ENCODE peak calls at places on chromosomes 11 and 22, in nine cellular contexts. C is NCI-H460, V is MV-4-11, B is T-helper 1 cell, L is D721Med, G is kidney tubule cell, N is NCI-H1436 treated with DMSO at 0.1 percent for 48 hours, M is psoas muscle, P is HS-27A. K is an unnamed sample.

GRCh38 chr11:46718155-46719019 is 626 bp upstream of the F2 start:
- DNase-seq in C (no peak), V (no peak), B (no peak), L (no peak), G (no peak), N (no peak), M (no peak), P (no peak), K (peak; percentile 38)

GRCh38 chr22:39622881-39623367 is 52.4 kb downstream of the CACNA1I start:
- DNase-seq in C (peak; percentile 24), V (no peak), B (peak; percentile 57), L (no peak), G (peak; percentile 27), N (no peak), M (peak; percentile 65), P (no peak), K (no peak)

GRCh38 chr11:32829680-32830412 is at the start of gene PRRG4:
- DNase-seq in C (no peak), V (peak; percentile 73), B (no peak), L (no peak), G (peak; percentile 83), N (no peak), M (peak; percentile 44), P (no peak), K (peak; percentile 59)

GRCh38 chr22:38114484-38115398 is 4.3 kb upstream of the BAIAP2L2 start:
- DNase-seq in C (peak; percentile 23), V (peak; percentile 62), B (peak; percentile 55), L (peak; percentile 73), G (peak; percentile 78), N (no peak), M (peak; percentile 86), P (no peak), K (peak; percentile 26)

GRCh38 chr11:96293583-96293982 is 49.4 kb downstream of the MAML2 start:
- DNase-seq in C (no peak), V (peak; percentile 75), B (no peak), L (no peak), G (no peak), N (no peak), M (no peak), P (no peak), K (no peak)

GRCh38 chr11:57318178-57318577 is 6.6 kb downstream of the TNKS1BP1 start:
- DNase-seq in C (no peak), V (no peak), B (no peak), L (no peak), G (no peak), N (no peak), M (no peak), P (no peak), K (no peak)

GRCh38 chr11:82718307-82718706 is 15.4 kb downstream of the FAM181B start:
- DNase-seq in C (peak; percentile 23), V (peak; percentile 14), B (no peak), L (no peak), G (peak; percentile 53), N (no peak), M (no peak), P (no peak), K (no peak)

GRCh38 chr11:69350596-69350995 is 56.6 kb downstream of the MYEOV start:
- DNase-seq in C (no peak), V (no peak), B (no peak), L (no peak), G (no peak), N (no peak), M (no peak), P (no peak), K (no peak)

GRCh38 chr22:30763815-30764686 is 69.4 kb downstream of the OSBP2 start:
- DNase-seq in C (peak; percentile 63), V (peak; percentile 53), B (peak; percentile 35), L (peak; percentile 29), G (peak; percentile 91), N (peak; percentile 9), M (peak; percentile 21), P (peak; percentile 30), K (peak; percentile 34)

GRCh38 chr11:71245601-71246391 is 6.6 kb downstream of the SHANK2 start:
- DNase-seq in C (no peak), V (no peak), B (no peak), L (no peak), G (no peak), N (no peak), M (no peak), P (no peak), K (no peak)

GRCh38 chr11:41286751-41287150 is 172.7 kb downstream of the LRRC4C start:
- DNase-seq in C (no peak), V (no peak), B (no peak), L (no peak), G (peak; percentile 70), N (no peak), M (no peak), P (no peak), K (no peak)

GRCh38 chr11:113176561-113176960 is 137.8 kb upstream of the TTC12 start:
- DNase-seq in C (no peak), V (no peak), B (no peak), L (no peak), G (no peak), N (no peak), M (no peak), P (no peak), K (no peak)

GRCh38 chr22:45329536-45329936 is 19.8 kb downstream of the FAM118A start:
- DNase-seq in C (no peak), V (no peak), B (no peak), L (no peak), G (no peak), N (no peak), M (peak; percentile 80), P (no peak), K (peak; percentile 47)

GRCh38 chr22:36425977-36426523 is 38.3 kb upstream of the MYH9 start:
- DNase-seq in C (no peak), V (peak; percentile 40), B (no peak), L (no peak), G (no peak), N (no peak), M (peak; percentile 43), P (no peak), K (no peak)

GRCh38 chr11:102026975-102027374 is 20.3 kb upstream of the CFAP300 start:
- DNase-seq in C (no peak), V (no peak), B (no peak), L (no peak), G (no peak), N (no peak), M (no peak), P (no peak), K (no peak)

GRCh38 chr11:61901353-61901858 is 10.1 kb upstream of the FADS3 start:
- DNase-seq in C (no peak), V (no peak), B (no peak), L (no peak), G (no peak), N (no peak), M (no peak), P (no peak), K (no peak)

GRCh38 chr22:24807284-24807950 is 1.4 kb downstream of the SGSM1 start:
- DNase-seq in C (no peak), V (no peak), B (no peak), L (no peak), G (no peak), N (no peak), M (peak; percentile 36), P (no peak), K (no peak)

GRCh38 chr11:69149646-69150045 is 6.1 kb upstream of the SMIM38 start:
- DNase-seq in C (no peak), V (no peak), B (no peak), L (no peak), G (no peak), N (no peak), M (no peak), P (no peak), K (no peak)

GRCh38 chr11:14314127-14314526 is 44.9 kb downstream of the RRAS2 start:
- DNase-seq in C (no peak), V (no peak), B (no peak), L (no peak), G (no peak), N (no peak), M (no peak), P (no peak), K (no peak)

GRCh38 chr11:69497221-69497787 is 15.8 kb downstream of the LINC01488 start:
- DNase-seq in C (peak; percentile 2), V (no peak), B (no peak), L (no peak), G (peak; percentile 97), N (no peak), M (peak; percentile 87), P (peak; percentile 96), K (no peak)

GRCh38 chr11:19433367-19433766 is 192.6 kb upstream of the E2F8 start:
- DNase-seq in C (no peak), V (peak; percentile 21), B (no peak), L (no peak), G (no peak), N (no peak), M (no peak), P (no peak), K (no peak)

GRCh38 chr11:46247664-46248063 is 29.8 kb upstream of the CREB3L1 start:
- DNase-seq in C (peak; percentile 53), V (peak; percentile 21), B (no peak), L (peak; percentile 49), G (peak; percentile 79), N (no peak), M (no peak), P (peak; percentile 58), K (no peak)

GRCh38 chr11:60880635-60881282 is 13.4 kb downstream of the ZP1 start:
- DNase-seq in C (no peak), V (no peak), B (no peak), L (no peak), G (no peak), N (no peak), M (no peak), P (no peak), K (peak; percentile 84)

GRCh38 chr11:16744128-16744725 is 5.8 kb downstream of the C11orf58 start:
- DNase-seq in C (no peak), V (no peak), B (no peak), L (no peak), G (no peak), N (no peak), M (no peak), P (no peak), K (no peak)

GRCh38 chr11:66365166-66365565 is 6.4 kb downstream of the SLC29A2 start:
- DNase-seq in C (no peak), V (no peak), B (no peak), L (no peak), G (no peak), N (no peak), M (no peak), P (no peak), K (no peak)

GRCh38 chr22:29149841-29150555 is 55.7 kb upstream of the EMID1 start:
- DNase-seq in C (no peak), V (peak; percentile 39), B (no peak), L (no peak), G (no peak), N (no peak), M (no peak), P (no peak), K (no peak)

GRCh38 chr22:38882480-38882879 is 10.5 kb upstream of the CBX6 start:
- DNase-seq in C (no peak), V (no peak), B (no peak), L (no peak), G (no peak), N (no peak), M (no peak), P (no peak), K (no peak)

GRCh38 chr11:81887671-81888070 is 846.0 kb downstream of the FAM181B start:
- DNase-seq in C (no peak), V (no peak), B (no peak), L (no peak), G (no peak), N (no peak), M (no peak), P (no peak), K (no peak)

GRCh38 chr11:69153661-69154060 is 2.1 kb upstream of the SMIM38 start:
- DNase-seq in C (no peak), V (no peak), B (no peak), L (peak; percentile 53), G (peak; percentile 30), N (no peak), M (no peak), P (no peak), K (no peak)

GRCh38 chr11:94017446-94017845 is 3.7 kb upstream of the HEPHL1 start:
- DNase-seq in C (no peak), V (no peak), B (no peak), L (no peak), G (peak; percentile 81), N (no peak), M (no peak), P (no peak), K (no peak)

GRCh38 chr22:48722661-48723060 is 1105.0 kb downstream of the BRD1 start:
- DNase-seq in C (no peak), V (no peak), B (no peak), L (no peak), G (no peak), N (no peak), M (no peak), P (no peak), K (no peak)

K was measured in NCI-H510A.